ENCODE peak calls at places on chromosome 14, in five cellular contexts. V is mesenchymal stem cell, S is lower lobe of right lung, P is brain microvascular endothelial cell, O is lung. C is an unnamed sample.

GRCh38 chr14:96146131-96146771 is 58.4 kb upstream of the BDKRB2 start:
- DNase-seq in V (peak), O (peak), S (no peak), P (peak), C (no peak)

GRCh38 chr14:22536853-22537338 is 52.1 kb downstream of the DAD1 start:
- DNase-seq in O (peak), V (peak), P (peak), S (no peak), C (peak)

GRCh38 chr14:88420187-88420586 is 34.7 kb downstream of the SPATA7 start:
- DNase-seq in S (no peak), V (no peak), O (no peak), P (no peak), C (no peak)

GRCh38 chr14:38042356-38042755 is 165.3 kb upstream of the SSTR1 start:
- DNase-seq in P (peak), O (no peak), S (no peak), V (peak), C (no peak)

GRCh38 chr14:22071001-22071400 is 397.4 kb upstream of the OR4E1 start:
- DNase-seq in P (no peak), O (no peak), V (no peak), S (no peak), C (no peak)

GRCh38 chr14:37056473-37056872 is 115.9 kb downstream of the SLC25A21 start:
- DNase-seq in O (no peak), S (no peak), V (peak), P (peak), C (no peak)

GRCh38 chr14:30291216-30291615 is 267.7 kb upstream of the G2E3 start:
- DNase-seq in V (no peak), O (no peak), S (no peak), P (peak), C (peak)

GRCh38 chr14:87805315-87805723 is 187.7 kb downstream of the GALC start:
- DNase-seq in P (no peak), V (peak), S (no peak), O (no peak), C (peak)

GRCh38 chr14:34874386-34875030 is 652 bp downstream of the BAZ1A start:
- DNase-seq in V (peak), O (peak), S (peak), P (peak), C (peak)

GRCh38 chr14:57389646-57390036 is 745 bp upstream of the NAA30 start:
- DNase-seq in S (no peak), V (no peak), O (no peak), P (no peak), C (no peak)

GRCh38 chr14:63045234-63045611 is at the start of gene KCNH5:
- DNase-seq in S (peak), O (no peak), P (peak), V (peak), C (no peak)

GRCh38 chr14:61435563-61436337 is 114.4 kb downstream of the PRKCH start:
- DNase-seq in P (no peak), V (peak), S (no peak), O (no peak), C (no peak)

GRCh38 chr14:68444449-68445168 is 348.3 kb downstream of the ZFP36L1 start:
- DNase-seq in V (peak), P (no peak), O (no peak), S (no peak), C (no peak)

GRCh38 chr14:64137657-64138290 is 156.4 kb downstream of the ESR2 start:
- DNase-seq in V (peak), P (no peak), S (no peak), O (no peak), C (no peak)

GRCh38 chr14:67517083-67517482 is 16.0 kb upstream of the PLEKHH1 start:
- DNase-seq in P (no peak), S (no peak), V (no peak), O (no peak), C (no peak)

GRCh38 chr14:61710853-61711817 is 15.8 kb downstream of the HIF1A start:
- DNase-seq in V (peak), O (no peak), S (no peak), P (no peak), C (no peak)

GRCh38 chr14:64507376-64508156 is 3.0 kb downstream of the ZBTB1 start:
- DNase-seq in S (no peak), P (no peak), O (no peak), V (peak), C (peak)

GRCh38 chr14:94203473-94204210 is 29.5 kb downstream of the PPP4R4 start:
- DNase-seq in V (no peak), O (no peak), S (no peak), P (no peak), C (no peak)

GRCh38 chr14:80428171-80428570 is 216.9 kb upstream of the DIO2 start:
- DNase-seq in P (no peak), V (no peak), O (no peak), S (no peak), C (no peak)

GRCh38 chr14:80356413-80356812 is 145.1 kb upstream of the DIO2 start:
- DNase-seq in P (peak), V (peak), O (no peak), S (no peak), C (no peak)

GRCh38 chr14:67426161-67426560 is 14.2 kb upstream of the PLEK2 start:
- DNase-seq in O (no peak), V (no peak), P (no peak), S (no peak), C (no peak)

GRCh38 chr14:45198551-45198950 is 54.5 kb downstream of the MIS18BP1 start:
- DNase-seq in P (peak), V (no peak), S (no peak), O (no peak), C (peak)

GRCh38 chr14:34733245-34733644 is 18.9 kb upstream of the CFL2 start:
- DNase-seq in O (no peak), V (peak), P (no peak), S (no peak), C (peak)

GRCh38 chr14:49134940-49135339 is 451.2 kb downstream of the RPS29 start:
- DNase-seq in V (no peak), S (no peak), P (no peak), O (no peak), C (no peak)

GRCh38 chr14:100838493-100839440 is 12.8 kb downstream of the MEG3 start:
- DNase-seq in P (no peak), S (peak), O (no peak), V (no peak), C (no peak)

GRCh38 chr14:96037891-96038557 is 1.1 kb upstream of the C14orf132 start:
- DNase-seq in S (peak), O (peak), V (peak), P (no peak), C (peak)

GRCh38 chr14:72699433-72699832 is 194.5 kb downstream of the DPF3 start:
- DNase-seq in O (no peak), S (no peak), V (no peak), P (no peak), C (no peak)

GRCh38 chr14:98608071-98609060 is 663.6 kb downstream of the BCL11B start:
- DNase-seq in V (no peak), S (no peak), P (no peak), O (no peak), C (no peak)

GRCh38 chr14:58535084-58535483 is 102.7 kb upstream of the DACT1 start:
- DNase-seq in S (no peak), V (peak), P (peak), O (no peak), C (no peak)

GRCh38 chr14:85437143-85437542 is 92.8 kb upstream of the FLRT2 start:
- DNase-seq in P (peak), O (no peak), S (no peak), V (no peak), C (peak)

GRCh38 chr14:94044476-94045091 is 18.4 kb downstream of the OTUB2 start:
- DNase-seq in V (no peak), P (no peak), O (no peak), S (no peak), C (no peak)

GRCh38 chr14:59869381-59870255 is 958 bp downstream of the RTN1 start:
- DNase-seq in V (no peak), P (no peak), S (peak), O (no peak), C (no peak)
- H3K27ac ChIP-seq in V (no peak), P (no peak), S (no peak), O (no peak), C (no peak)

GRCh38 chr14:104556256-104557021 is 23.1 kb upstream of the C14orf180 start:
- DNase-seq in V (no peak), P (no peak), O (no peak), S (peak), C (no peak)

GRCh38 chr14:104555621-104556255 is 23.8 kb upstream of the C14orf180 start:
- DNase-seq in V (no peak), P (no peak), S (peak), O (no peak), C (no peak)

GRCh38 chr14:104558231-104559042 is 21.1 kb upstream of the C14orf180 start:
- DNase-seq in S (peak), O (no peak), V (no peak), P (no peak), C (no peak)

GRCh38 chr14:104557766-104558165 is 21.8 kb upstream of the C14orf180 start:
- DNase-seq in V (no peak), S (peak), P (no peak), O (no peak), C (no peak)

GRCh38 chr14:104557086-104557485 is 22.5 kb upstream of the C14orf180 start:
- DNase-seq in S (peak), P (no peak), O (no peak), V (no peak), C (no peak)
- H3K27ac ChIP-seq in S (no peak), P (no peak), O (no peak), V (no peak), C (no peak)

GRCh38 chr14:104747876-104748275 is 5.1 kb upstream of the SIVA1 start:
- DNase-seq in S (no peak), V (no peak), O (no peak), P (no peak), C (no peak)
- H3K27ac ChIP-seq in S (no peak), V (no peak), O (no peak), P (no peak), C (no peak)

GRCh38 chr14:92461891-92462290 is 51.7 kb upstream of the RIN3 start:
- DNase-seq in S (no peak), O (no peak), P (no peak), V (no peak), C (no peak)
- H3K27ac ChIP-seq in S (peak), O (peak), P (no peak), V (no peak), C (no peak)

GRCh38 chr14:81662570-81663161 is 129.0 kb upstream of the SEL1L start:
- DNase-seq in V (no peak), P (no peak), S (no peak), O (no peak), C (no peak)
- H3K27ac ChIP-seq in V (no peak), P (no peak), S (no peak), O (no peak), C (no peak)

GRCh38 chr14:69711065-69711464 is 55.9 kb upstream of the SRSF5 start:
- DNase-seq in S (peak), V (no peak), P (no peak), O (no peak), C (no peak)
- H3K27ac ChIP-seq in S (peak), V (no peak), P (no peak), O (no peak), C (no peak)

GRCh38 chr14:50785506-50786063 is 45.4 kb downstream of the NIN start:
- DNase-seq in S (no peak), V (no peak), P (no peak), O (no peak), C (no peak)

GRCh38 chr14:50783542-50783941 is 47.4 kb downstream of the NIN start:
- DNase-seq in V (no peak), S (no peak), O (no peak), P (no peak), C (no peak)

GRCh38 chr14:50780393-50780792 is 50.6 kb downstream of the NIN start:
- DNase-seq in O (no peak), P (no peak), V (no peak), S (no peak), C (no peak)

GRCh38 chr14:50786821-50787464 is 44.0 kb downstream of the NIN start:
- DNase-seq in S (no peak), O (no peak), P (no peak), V (no peak), C (no peak)

GRCh38 chr14:50784683-50785505 is 46.1 kb downstream of the NIN start:
- DNase-seq in O (no peak), V (no peak), P (no peak), S (no peak), C (no peak)
- H3K27ac ChIP-seq in O (peak), V (no peak), P (no peak), S (peak), C (no peak)

GRCh38 chr14:90828642-90829487 is 12.6 kb upstream of the TTC7B start:
- DNase-seq in V (peak), S (peak), P (no peak), O (no peak), C (no peak)

GRCh38 chr14:90831821-90832220 is 15.6 kb upstream of the TTC7B start:
- DNase-seq in S (no peak), O (no peak), P (no peak), V (no peak), C (no peak)

GRCh38 chr14:90829677-90830076 is 13.4 kb upstream of the TTC7B start:
- DNase-seq in V (no peak), S (no peak), P (no peak), O (no peak), C (no peak)

GRCh38 chr14:90830931-90831701 is 14.9 kb upstream of the TTC7B start:
- DNase-seq in S (no peak), P (no peak), V (no peak), O (no peak), C (no peak)

DNA sequence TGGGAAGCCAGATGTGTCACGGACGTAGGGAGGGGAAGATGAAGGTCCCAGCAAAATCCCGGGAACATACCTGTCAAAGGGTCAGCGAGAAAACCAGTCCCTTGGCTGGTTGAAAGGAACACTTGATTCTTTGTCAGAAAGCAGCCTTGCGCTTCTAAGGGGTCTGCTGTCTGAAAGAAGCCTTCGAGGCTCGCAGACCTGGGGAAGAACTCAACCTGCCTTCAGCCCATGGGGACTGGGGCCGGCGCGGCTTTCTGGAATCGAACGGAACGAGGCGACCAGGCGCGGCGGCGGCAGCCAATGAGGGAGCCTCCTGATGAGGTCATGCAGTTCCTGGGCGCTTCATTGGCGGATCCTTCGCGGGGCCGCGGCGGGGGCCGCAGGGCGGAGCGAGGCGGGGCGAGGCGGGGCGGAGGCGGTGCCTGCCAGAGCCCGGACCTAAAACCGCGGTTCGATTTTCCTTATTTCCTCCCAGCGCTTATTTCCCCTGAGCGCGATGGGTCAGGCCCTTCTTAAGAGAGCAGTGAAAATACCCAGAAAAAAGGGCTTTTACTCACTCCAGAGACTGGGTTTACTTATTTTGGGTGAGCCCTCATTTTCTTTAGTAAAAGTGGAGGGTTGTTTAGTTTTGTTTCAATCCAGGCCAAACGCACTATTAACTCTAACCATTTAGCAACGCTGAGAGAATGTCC is 11.8 kb upstream of the TTC7B start:
- DNase-seq in P (peak), S (peak), V (peak), O (peak), C (peak)
- H3K27ac ChIP-seq in P (no peak), S (peak), V (no peak), O (peak), C (peak)

GRCh38 chr14:105180598-105181528 is at the start of gene NUDT14:
- DNase-seq in S (peak), P (peak), V (peak), O (peak), C (no peak)
- H3K27ac ChIP-seq in S (peak), P (no peak), V (no peak), O (no peak), C (no peak)